ENCODE peak calls at places on chromosome 11, in nine cellular contexts. One of them, this sample, is unnamed.

GRCh38 chr11:37788141-37788877 is 1190.3 kb upstream of the RAG2 start:
- DNase-seq in activated T-helper 1 cell treated with Interleukin-2 at 50 U/mL for 16 hours: no peak
- DNase-seq in CD4-positive, CD25-positive, alpha-beta regulatory T cell: no peak
- DNase-seq in IMR-90: peak; percentile 91
- DNase-seq in NCI-H774: no peak
- DNase-seq in cardiac fibroblast: peak; percentile 62
- DNase-seq in activated CD4-positive, CD25-positive, alpha-beta regulatory T cell treated with anti-CD3 and anti-CD28 coated beads, Interleukin-2, amount 50 U/mL, for 72 hours: no peak
- DNase-seq in activated CD8-positive, alpha-beta memory T cell treated with anti-CD3 and anti-CD28 coated beads, Interleukin-2, amount 50 U/mL, for 48 hours: no peak
- DNase-seq in AG09309: no peak
- DNase-seq in this sample: no peak

GRCh38 chr11:116714902-116715301 is 57.9 kb downstream of the BUD13 start:
- DNase-seq in NCI-H774: no peak
- DNase-seq in CD4-positive, CD25-positive, alpha-beta regulatory T cell: no peak
- DNase-seq in activated CD4-positive, CD25-positive, alpha-beta regulatory T cell treated with anti-CD3 and anti-CD28 coated beads, Interleukin-2, amount 50 U/mL, for 72 hours: no peak
- DNase-seq in activated CD8-positive, alpha-beta memory T cell treated with anti-CD3 and anti-CD28 coated beads, Interleukin-2, amount 50 U/mL, for 48 hours: no peak
- DNase-seq in activated T-helper 1 cell treated with Interleukin-2 at 50 U/mL for 16 hours: no peak
- DNase-seq in IMR-90: no peak
- DNase-seq in cardiac fibroblast: no peak
- DNase-seq in AG09309: no peak
- DNase-seq in this sample: no peak

GRCh38 chr11:9748361-9748970 is 84.6 kb downstream of the SWAP70 start:
- DNase-seq in cardiac fibroblast: peak; percentile 88
- DNase-seq in CD4-positive, CD25-positive, alpha-beta regulatory T cell: peak; percentile 27
- DNase-seq in AG09309: no peak
- DNase-seq in activated CD8-positive, alpha-beta memory T cell treated with anti-CD3 and anti-CD28 coated beads, Interleukin-2, amount 50 U/mL, for 48 hours: peak; percentile 75
- DNase-seq in IMR-90: peak; percentile 79
- DNase-seq in NCI-H774: no peak
- DNase-seq in activated CD4-positive, CD25-positive, alpha-beta regulatory T cell treated with anti-CD3 and anti-CD28 coated beads, Interleukin-2, amount 50 U/mL, for 72 hours: peak; percentile 43
- DNase-seq in activated T-helper 1 cell treated with Interleukin-2 at 50 U/mL for 16 hours: no peak
- DNase-seq in this sample: peak; percentile 85

GRCh38 chr11:119583585-119583984 is 145.4 kb downstream of the NECTIN1 start:
- DNase-seq in AG09309: no peak
- DNase-seq in activated CD4-positive, CD25-positive, alpha-beta regulatory T cell treated with anti-CD3 and anti-CD28 coated beads, Interleukin-2, amount 50 U/mL, for 72 hours: no peak
- DNase-seq in activated T-helper 1 cell treated with Interleukin-2 at 50 U/mL for 16 hours: no peak
- DNase-seq in activated CD8-positive, alpha-beta memory T cell treated with anti-CD3 and anti-CD28 coated beads, Interleukin-2, amount 50 U/mL, for 48 hours: peak; percentile 42
- DNase-seq in NCI-H774: no peak
- DNase-seq in cardiac fibroblast: no peak
- DNase-seq in IMR-90: no peak
- DNase-seq in CD4-positive, CD25-positive, alpha-beta regulatory T cell: no peak
- DNase-seq in this sample: no peak

GRCh38 chr11:28529540-28530410 is 421.6 kb downstream of the METTL15 start:
- DNase-seq in activated T-helper 1 cell treated with Interleukin-2 at 50 U/mL for 16 hours: no peak
- DNase-seq in cardiac fibroblast: peak; percentile 79
- DNase-seq in CD4-positive, CD25-positive, alpha-beta regulatory T cell: no peak
- DNase-seq in activated CD8-positive, alpha-beta memory T cell treated with anti-CD3 and anti-CD28 coated beads, Interleukin-2, amount 50 U/mL, for 48 hours: no peak
- DNase-seq in NCI-H774: peak; percentile 26
- DNase-seq in activated CD4-positive, CD25-positive, alpha-beta regulatory T cell treated with anti-CD3 and anti-CD28 coated beads, Interleukin-2, amount 50 U/mL, for 72 hours: no peak
- DNase-seq in IMR-90: peak; percentile 82
- DNase-seq in AG09309: peak; percentile 47
- DNase-seq in this sample: no peak

GRCh38 chr11:104694259-104695070 is 203.8 kb downstream of the CASP12 start:
- DNase-seq in NCI-H774: no peak
- DNase-seq in IMR-90: peak; percentile 88
- DNase-seq in activated CD8-positive, alpha-beta memory T cell treated with anti-CD3 and anti-CD28 coated beads, Interleukin-2, amount 50 U/mL, for 48 hours: no peak
- DNase-seq in CD4-positive, CD25-positive, alpha-beta regulatory T cell: no peak
- DNase-seq in AG09309: no peak
- DNase-seq in activated T-helper 1 cell treated with Interleukin-2 at 50 U/mL for 16 hours: no peak
- DNase-seq in cardiac fibroblast: peak; percentile 70
- DNase-seq in activated CD4-positive, CD25-positive, alpha-beta regulatory T cell treated with anti-CD3 and anti-CD28 coated beads, Interleukin-2, amount 50 U/mL, for 72 hours: no peak
- DNase-seq in this sample: no peak

GRCh38 chr11:72631806-72632731 is 42.2 kb downstream of the PDE2A start:
- DNase-seq in cardiac fibroblast: peak; percentile 42
- DNase-seq in IMR-90: no peak
- DNase-seq in activated CD8-positive, alpha-beta memory T cell treated with anti-CD3 and anti-CD28 coated beads, Interleukin-2, amount 50 U/mL, for 48 hours: no peak
- DNase-seq in NCI-H774: no peak
- DNase-seq in activated CD4-positive, CD25-positive, alpha-beta regulatory T cell treated with anti-CD3 and anti-CD28 coated beads, Interleukin-2, amount 50 U/mL, for 72 hours: no peak
- DNase-seq in activated T-helper 1 cell treated with Interleukin-2 at 50 U/mL for 16 hours: no peak
- DNase-seq in CD4-positive, CD25-positive, alpha-beta regulatory T cell: no peak
- DNase-seq in AG09309: no peak
- DNase-seq in this sample: peak; percentile 80

GRCh38 chr11:114430290-114430689 is 9.0 kb upstream of the REXO2 start:
- DNase-seq in IMR-90: no peak
- DNase-seq in cardiac fibroblast: no peak
- DNase-seq in CD4-positive, CD25-positive, alpha-beta regulatory T cell: no peak
- DNase-seq in AG09309: no peak
- DNase-seq in activated CD8-positive, alpha-beta memory T cell treated with anti-CD3 and anti-CD28 coated beads, Interleukin-2, amount 50 U/mL, for 48 hours: no peak
- DNase-seq in activated T-helper 1 cell treated with Interleukin-2 at 50 U/mL for 16 hours: no peak
- DNase-seq in NCI-H774: no peak
- DNase-seq in activated CD4-positive, CD25-positive, alpha-beta regulatory T cell treated with anti-CD3 and anti-CD28 coated beads, Interleukin-2, amount 50 U/mL, for 72 hours: no peak
- DNase-seq in this sample: no peak

GRCh38 chr11:128627666-128628342 is 40.4 kb upstream of the ETS1 start:
- DNase-seq in NCI-H774: no peak
- DNase-seq in activated CD4-positive, CD25-positive, alpha-beta regulatory T cell treated with anti-CD3 and anti-CD28 coated beads, Interleukin-2, amount 50 U/mL, for 72 hours: no peak
- DNase-seq in activated CD8-positive, alpha-beta memory T cell treated with anti-CD3 and anti-CD28 coated beads, Interleukin-2, amount 50 U/mL, for 48 hours: no peak
- DNase-seq in activated T-helper 1 cell treated with Interleukin-2 at 50 U/mL for 16 hours: no peak
- DNase-seq in cardiac fibroblast: no peak
- DNase-seq in CD4-positive, CD25-positive, alpha-beta regulatory T cell: no peak
- DNase-seq in AG09309: no peak
- DNase-seq in IMR-90: no peak
- DNase-seq in this sample: no peak

GRCh38 chr11:83680351-83680750 is 394.2 kb upstream of the CCDC90B start:
- DNase-seq in activated CD4-positive, CD25-positive, alpha-beta regulatory T cell treated with anti-CD3 and anti-CD28 coated beads, Interleukin-2, amount 50 U/mL, for 72 hours: no peak
- DNase-seq in NCI-H774: no peak
- DNase-seq in IMR-90: no peak
- DNase-seq in AG09309: no peak
- DNase-seq in activated CD8-positive, alpha-beta memory T cell treated with anti-CD3 and anti-CD28 coated beads, Interleukin-2, amount 50 U/mL, for 48 hours: no peak
- DNase-seq in CD4-positive, CD25-positive, alpha-beta regulatory T cell: no peak
- DNase-seq in cardiac fibroblast: no peak
- DNase-seq in activated T-helper 1 cell treated with Interleukin-2 at 50 U/mL for 16 hours: no peak
- DNase-seq in this sample: no peak

GRCh38 chr11:79232346-79232745 is 208.5 kb downstream of the TENM4 start:
- DNase-seq in activated T-helper 1 cell treated with Interleukin-2 at 50 U/mL for 16 hours: no peak
- DNase-seq in cardiac fibroblast: peak; percentile 26
- DNase-seq in activated CD8-positive, alpha-beta memory T cell treated with anti-CD3 and anti-CD28 coated beads, Interleukin-2, amount 50 U/mL, for 48 hours: no peak
- DNase-seq in IMR-90: no peak
- DNase-seq in activated CD4-positive, CD25-positive, alpha-beta regulatory T cell treated with anti-CD3 and anti-CD28 coated beads, Interleukin-2, amount 50 U/mL, for 72 hours: no peak
- DNase-seq in NCI-H774: no peak
- DNase-seq in CD4-positive, CD25-positive, alpha-beta regulatory T cell: no peak
- DNase-seq in AG09309: no peak
- DNase-seq in this sample: no peak

GRCh38 chr11:65291613-65292012 is 23.1 kb upstream of the CDC42EP2 start:
- DNase-seq in IMR-90: peak; percentile 80
- DNase-seq in activated CD8-positive, alpha-beta memory T cell treated with anti-CD3 and anti-CD28 coated beads, Interleukin-2, amount 50 U/mL, for 48 hours: no peak
- DNase-seq in NCI-H774: no peak
- DNase-seq in cardiac fibroblast: peak; percentile 83
- DNase-seq in activated T-helper 1 cell treated with Interleukin-2 at 50 U/mL for 16 hours: no peak
- DNase-seq in CD4-positive, CD25-positive, alpha-beta regulatory T cell: no peak
- DNase-seq in AG09309: no peak
- DNase-seq in activated CD4-positive, CD25-positive, alpha-beta regulatory T cell treated with anti-CD3 and anti-CD28 coated beads, Interleukin-2, amount 50 U/mL, for 72 hours: no peak
- DNase-seq in this sample: no peak

This sample was measured in kidney.